ENCODE peak calls at places on chromosomes 3 and 15, in ten cellular contexts. F is occipital lobe; W is amniotic epithelial cell; R is OCI-LY7; T is stimulated activated CD4-positive, alpha-beta T cell treated with anti-CD3 and anti-CD28 coated beads, Interleukin-1b, Interleukin-23, amount 100 ng/mL, for 48 hours; K is osteoblast; Y is fibroblast of pulmonary artery; J is neural crest cell; Z is activated T-helper 1 cell treated with anti-CD3 and anti-CD28 coated beads, Interleukin-2, amount 50 U/mL, for 16 hours; M is endodermal cell. E is an unnamed sample.
A peak's percentile ranks its signal among the peaks of the same experiment; 100 is the strongest.

GRCh38 chr3:19645093-19645492 is 288.9 kb downstream of the EFHB start:
- DNase-seq in M (no peak), K (no peak), W (no peak), F (no peak), Y (no peak), T (no peak), Z (no peak), J (no peak), R (no peak), E (no peak)

GRCh38 chr3:107035176-107035575 is 342.1 kb upstream of the CCDC54 start:
- DNase-seq in M (no peak), K (no peak), Y (no peak), Z (no peak), T (no peak), R (no peak), F (no peak), J (no peak), W (no peak), E (no peak)

GRCh38 chr15:38455096-38455495 is 1.2 kb downstream of the FAM98B start:
- DNase-seq in J (no peak), F (no peak), W (peak; percentile 26), R (no peak), K (no peak), Z (no peak), T (no peak), Y (peak; percentile 6), M (no peak), E (no peak)

GRCh38 chr3:98039322-98040024 is 4.4 kb upstream of the GABRR3 start:
- DNase-seq in J (peak; percentile 69), Z (peak; percentile 38), T (peak; percentile 68), F (peak; percentile 61), M (peak; percentile 91), K (peak; percentile 0), W (peak; percentile 86), Y (peak; percentile 93), R (peak; percentile 81), E (peak; percentile 91)

GRCh38 chr3:28376424-28376823 is 27.8 kb upstream of the AZI2 start:
- DNase-seq in K (peak; percentile 71), M (no peak), F (no peak), R (no peak), Y (peak; percentile 96), W (peak; percentile 99), J (no peak), T (no peak), Z (no peak), E (no peak)

GRCh38 chr3:188834349-188834748 is 337.4 kb upstream of the TPRG1 start:
- DNase-seq in Z (no peak), K (no peak), J (no peak), F (no peak), T (peak; percentile 16), Y (no peak), R (peak; percentile 35), W (no peak), M (no peak), E (peak; percentile 22)

GRCh38 chr3:141373768-141374526 is 5.6 kb downstream of the ZBTB38 start:
- DNase-seq in Z (no peak), T (no peak), F (no peak), J (no peak), Y (no peak), W (peak; percentile 55), K (peak; percentile 62), M (peak; percentile 83), R (no peak), E (peak; percentile 94)

GRCh38 chr3:128167973-128168674 is 14.8 kb downstream of the EEFSEC start:
- DNase-seq in F (no peak), R (no peak), W (no peak), Z (no peak), J (no peak), T (no peak), Y (no peak), M (no peak), K (no peak), E (no peak)

GRCh38 chr15:74863239-74864056 is 9.7 kb downstream of the SCAMP2 start:
- DNase-seq in Y (peak; percentile 8), T (no peak), M (no peak), K (no peak), R (no peak), Z (no peak), F (no peak), W (peak; percentile 28), J (no peak), E (no peak)

GRCh38 chr3:41710646-41711388 is 251.1 kb downstream of the ULK4 start:
- DNase-seq in F (no peak), J (no peak), W (peak; percentile 66), R (no peak), Y (peak; percentile 66), Z (no peak), T (no peak), K (no peak), M (peak; percentile 64), E (peak; percentile 96)

GRCh38 chr3:115341208-115341607 is 194.1 kb upstream of the ZBTB20 start:
- DNase-seq in K (peak; percentile 74), Y (peak; percentile 71), J (no peak), Z (no peak), R (no peak), F (no peak), T (no peak), W (peak; percentile 69), M (no peak), E (no peak)

GRCh38 chr3:31246293-31247062 is 286.2 kb upstream of the STT3B start:
- DNase-seq in J (no peak), M (no peak), K (no peak), R (no peak), W (no peak), F (no peak), T (no peak), Z (no peak), Y (no peak), E (peak; percentile 44)

GRCh38 chr3:12356996-12357395 is 68.1 kb downstream of the PPARG start:
- DNase-seq in K (no peak), T (no peak), Z (no peak), F (no peak), W (no peak), R (no peak), Y (no peak), M (no peak), J (no peak), E (no peak)

GRCh38 chr3:164236856-164237255 is 841.4 kb downstream of the SI start:
- DNase-seq in K (no peak), R (no peak), T (no peak), J (no peak), Z (no peak), W (no peak), M (no peak), Y (no peak), F (no peak), E (no peak)

GRCh38 chr3:129051776-129052400 is 8.7 kb upstream of the GP9 start:
- DNase-seq in M (peak; percentile 48), Z (no peak), Y (no peak), W (no peak), F (no peak), K (peak; percentile 80), J (no peak), T (no peak), R (no peak), E (no peak)

GRCh38 chr3:27746838-27747237 is 24.7 kb upstream of the EOMES start:
- DNase-seq in Y (no peak), T (no peak), R (no peak), W (no peak), F (no peak), J (no peak), K (no peak), Z (no peak), M (no peak), E (no peak)

GRCh38 chr3:65894679-65895078 is 144.0 kb downstream of the MAGI1 start:
- DNase-seq in Y (peak; percentile 61), M (no peak), J (no peak), Z (no peak), K (peak; percentile 91), W (peak; percentile 91), F (no peak), R (no peak), T (no peak), E (no peak)

GRCh38 chr15:88908697-88909621 is 4.2 kb downstream of the MFGE8 start:
- DNase-seq in Y (peak; percentile 43), K (peak; percentile 88), M (no peak), T (no peak), Z (no peak), J (no peak), W (peak; percentile 99), R (no peak), F (no peak), E (no peak)